ENCODE peak calls at places on chromosomes 12 and 14, in six cellular contexts. L is mesothelial cell of epicardium, D is uterus, G is kidney epithelial cell, Z is heart left ventricle, H is fibroblast of mammary gland. N is an unnamed sample.

GRCh38 chr14:59278111-59278510 is 89.6 kb downstream of the DAAM1 start:
- DNase-seq in L (no peak), D (no peak), G (peak; percentile 85), Z (no peak), H (peak; percentile 95), N (peak; percentile 78)

GRCh38 chr12:15540469-15540872 is 218.2 kb downstream of the PTPRO start:
- DNase-seq in L (no peak), D (no peak), G (no peak), Z (no peak), H (peak; percentile 85), N (peak; percentile 17)

GRCh38 chr12:132866251-132866828 is 21.1 kb downstream of the CHFR start:
- DNase-seq in L (no peak), D (no peak), G (no peak), Z (no peak), H (peak; percentile 84), N (peak; percentile 15)

GRCh38 chr14:68124885-68125731 is 305.5 kb downstream of the RAD51B start:
- DNase-seq in L (no peak), D (no peak), G (peak; percentile 86), Z (no peak), H (peak; percentile 66), N (peak; percentile 51)

GRCh38 chr12:123024819-123025391 is 44.4 kb downstream of the ARL6IP4 start:
- DNase-seq in L (no peak), D (no peak), G (no peak), Z (no peak), H (peak; percentile 58), N (no peak)

GRCh38 chr12:125159687-125160086 is 94.5 kb downstream of the AACS start:
- DNase-seq in L (no peak), D (no peak), G (no peak), Z (no peak), H (no peak), N (no peak)

GRCh38 chr12:115811929-115812328 is 465.6 kb downstream of the MED13L start:
- DNase-seq in L (no peak), D (no peak), G (no peak), Z (no peak), H (peak; percentile 33), N (no peak)

GRCh38 chr14:21525995-21526671 is at the start of gene SALL2:
- DNase-seq in L (peak; percentile 80), D (peak; percentile 84), G (no peak), Z (peak; percentile 77), H (peak; percentile 38), N (peak; percentile 38)

GRCh38 chr12:8780389-8780788 is 42.0 kb upstream of the A2ML1 start:
- DNase-seq in L (no peak), D (no peak), G (no peak), Z (no peak), H (peak; percentile 42), N (peak; percentile 17)

GRCh38 chr12:109927622-109928021 is 27.5 kb downstream of the TCHP start:
- DNase-seq in L (no peak), D (no peak), G (no peak), Z (no peak), H (peak; percentile 53), N (peak; percentile 46)

GRCh38 chr14:73457050-73457934 is 1.1 kb downstream of the NUMB start:
- DNase-seq in L (peak; percentile 60), D (no peak), G (no peak), Z (peak; percentile 76), H (no peak), N (peak; percentile 34)

GRCh38 chr12:89350661-89351488 is 1.4 kb downstream of the DUSP6 start:
- DNase-seq in L (no peak), D (no peak), G (no peak), Z (peak; percentile 70), H (peak; percentile 35), N (no peak)

GRCh38 chr12:19546611-19547162 is 107.4 kb downstream of the AEBP2 start:
- DNase-seq in L (no peak), D (no peak), G (no peak), Z (no peak), H (peak; percentile 36), N (peak; percentile 35)

GRCh38 chr12:15829949-15830348 is 40.8 kb upstream of the EPS8 start:
- DNase-seq in L (no peak), D (no peak), G (no peak), Z (no peak), H (peak; percentile 82), N (no peak)

GRCh38 chr12:95956557-95957145 is 13.5 kb downstream of the AMDHD1 start:
- DNase-seq in L (no peak), D (no peak), G (no peak), Z (no peak), H (no peak), N (no peak)

GRCh38 chr14:65501328-65501727 is 88.8 kb downstream of the FUT8 start:
- DNase-seq in L (no peak), D (no peak), G (no peak), Z (no peak), H (no peak), N (no peak)

GRCh38 chr14:31510222-31510621 is 22.4 kb upstream of the GPR33 start:
- DNase-seq in L (no peak), D (no peak), G (no peak), Z (no peak), H (peak; percentile 18), N (peak; percentile 56)

GRCh38 chr14:70716958-70717357 is 75.2 kb downstream of the TTC9 start:
- DNase-seq in L (no peak), D (no peak), G (no peak), Z (no peak), H (no peak), N (no peak)

GRCh38 chr12:128856035-128856790 is 2.9 kb downstream of the GLT1D1 start:
- DNase-seq in L (no peak), D (no peak), G (no peak), Z (no peak), H (no peak), N (no peak)

GRCh38 chr12:103924761-103925641 is 5.2 kb upstream of the HSP90B1 start:
- DNase-seq in L (no peak), D (no peak), G (peak; percentile 56), Z (no peak), H (peak; percentile 87), N (peak; percentile 4)

GRCh38 chr14:29548948-29549370 is 378.7 kb downstream of the PRKD1 start:
- DNase-seq in L (no peak), D (no peak), G (peak; percentile 19), Z (no peak), H (peak; percentile 81), N (peak; percentile 61)

GRCh38 chr14:32073537-32074189 is 3.4 kb upstream of the ARHGAP5 start:
- DNase-seq in L (no peak), D (no peak), G (peak; percentile 43), Z (no peak), H (peak; percentile 87), N (peak; percentile 67)

GRCh38 chr12:92605621-92606170 is 97.1 kb upstream of the PLEKHG7 start:
- DNase-seq in L (no peak), D (no peak), G (no peak), Z (no peak), H (no peak), N (no peak)

GRCh38 chr12:100359822-100360221 is 2.9 kb downstream of the SLC17A8 start:
- DNase-seq in L (no peak), D (no peak), G (peak; percentile 12), Z (no peak), H (no peak), N (peak; percentile 18)

GRCh38 chr14:61334197-61334701 is 12.9 kb downstream of the PRKCH start:
- DNase-seq in L (no peak), D (no peak), G (no peak), Z (no peak), H (no peak), N (no peak)

GRCh38 chr12:12403264-12404248 is 46.7 kb downstream of the BORCS5 start:
- DNase-seq in L (no peak), D (no peak), G (no peak), Z (no peak), H (no peak), N (no peak)

GRCh38 chr12:81758421-81759214 is 532 bp downstream of the PPFIA2 start:
- DNase-seq in L (peak; percentile 45), D (peak; percentile 34), G (no peak), Z (peak; percentile 56), H (peak; percentile 37), N (no peak)

GRCh38 chr12:96720363-96720705 is 186.7 kb upstream of the NEDD1 start:
- DNase-seq in L (no peak), D (no peak), G (no peak), Z (peak; percentile 56), H (peak; percentile 1), N (peak; percentile 27)

GRCh38 chr12:12776261-12776660 is 9.2 kb upstream of the APOLD1 start:
- DNase-seq in L (no peak), D (no peak), G (peak; percentile 10), Z (no peak), H (no peak), N (peak; percentile 46)

GRCh38 chr14:95849761-95850160 is 26.9 kb upstream of the TUNAR start:
- DNase-seq in L (no peak), D (no peak), G (no peak), Z (no peak), H (no peak), N (no peak)

GRCh38 chr14:95855606-95856005 is 21.0 kb upstream of the TUNAR start:
- DNase-seq in L (no peak), D (no peak), G (no peak), Z (no peak), H (no peak), N (no peak)

GRCh38 chr14:95850429-95850828 is 26.2 kb upstream of the TUNAR start:
- DNase-seq in L (no peak), D (no peak), G (no peak), Z (no peak), H (no peak), N (no peak)
- TF ChIP-seq CTCF in L (no peak), D (no peak), G (no peak), Z (no peak), H (no peak), N (no peak)

GRCh38 chr14:50335389-50335788 is 23.3 kb downstream of the DMAC2L start:
- DNase-seq in L (no peak), D (peak; percentile 74), G (no peak), Z (no peak), H (peak; percentile 67), N (no peak)
- TF ChIP-seq CTCF in L (no peak), D (no peak), G (peak; percentile 15), Z (no peak), H (peak; percentile 10), N (no peak)

GRCh38 chr12:46373303-46374182 is 970 bp upstream of the SLC38A2 start:
- DNase-seq in L (peak; percentile 75), D (peak; percentile 60), G (no peak), Z (peak; percentile 80), H (no peak), N (peak; percentile 48)
- TF ChIP-seq CTCF in L (no peak), D (peak; percentile 30), G (peak; percentile 32), Z (no peak), H (no peak), N (no peak)

GRCh38 chr14:103361868-103362267 is 23.3 kb upstream of the MARK3 start:
- DNase-seq in L (no peak), D (no peak), G (peak; percentile 83), Z (no peak), H (peak; percentile 98), N (peak; percentile 89)
- TF ChIP-seq CTCF in L (no peak), D (no peak), G (no peak), Z (no peak), H (no peak), N (no peak)

N was measured in RWPE1.